ENCODE peak calls at places on chromosome 10, in four cellular contexts. W is brain microvascular endothelial cell, G is GM04504, F is heart left ventricle. S is an unnamed sample.

GRCh38 chr10:22570234-22570633 is 144.1 kb downstream of the PIP4K2A start:
- DNase-seq in G (no peak), F (no peak), W (no peak), S (no peak)

GRCh38 chr10:131022369-131022768 is 289.2 kb downstream of the TCERG1L start:
- DNase-seq in F (no peak), G (no peak), W (no peak), S (no peak)

GRCh38 chr10:91194497-91195179 is 25.8 kb upstream of the PCGF5 start:
- DNase-seq in F (no peak), W (peak), G (no peak), S (no peak)

GRCh38 chr10:93416824-93417223 is 65.3 kb downstream of the MYOF start:
- DNase-seq in W (no peak), F (no peak), G (no peak), S (no peak)

GRCh38 chr10:99658622-99659030 is 683 bp upstream of the ENTPD7 start:
- DNase-seq in G (no peak), F (peak), W (peak), S (no peak)

GRCh38 chr10:63726883-63727282 is 205.7 kb downstream of the REEP3 start:
- DNase-seq in G (no peak), W (no peak), F (no peak), S (no peak)

GRCh38 chr10:77321868-77322267 is 315.7 kb downstream of the KCNMA1 start:
- DNase-seq in F (no peak), G (no peak), W (no peak), S (no peak)

GRCh38 chr10:61673360-61673759 is 10.6 kb downstream of the CABCOCO1 start:
- DNase-seq in F (no peak), G (no peak), W (no peak), S (no peak)

GRCh38 chr10:24205846-24206245 is 3.1 kb upstream of the KIAA1217 start:
- DNase-seq in G (no peak), F (no peak), W (no peak), S (no peak)

GRCh38 chr10:71085689-71086438 is 126.5 kb upstream of the UNC5B start:
- DNase-seq in W (no peak), G (no peak), F (no peak), S (no peak)

GRCh38 chr10:76209135-76209534 is 777.7 kb downstream of the LRMDA start:
- DNase-seq in W (peak), G (no peak), F (no peak), S (no peak)

GRCh38 chr10:784759-785538 is 95.5 kb upstream of the DIP2C start:
- DNase-seq in W (peak), G (peak), F (peak), S (no peak)

GRCh38 chr10:34139559-34139958 is 675.5 kb downstream of the PARD3 start:
- DNase-seq in F (no peak), W (peak), G (no peak), S (no peak)

GRCh38 chr10:73493781-73494180 is 2.0 kb downstream of the PPP3CB start:
- DNase-seq in G (no peak), F (no peak), W (peak), S (no peak)

GRCh38 chr10:105252908-105253307 is 611.8 kb downstream of the SORCS3 start:
- DNase-seq in F (no peak), W (no peak), G (no peak), S (no peak)

GRCh38 chr10:128322950-128323349 is 196.7 kb upstream of the MKI67 start:
- DNase-seq in G (no peak), F (no peak), W (no peak), S (no peak)

GRCh38 chr10:78533093-78533492 is 499.4 kb downstream of the RPS24 start:
- DNase-seq in W (no peak), G (no peak), F (no peak), S (no peak)

GRCh38 chr10:108788891-108789290 is 1134.4 kb downstream of the XPNPEP1 start:
- DNase-seq in W (no peak), F (no peak), G (no peak), S (no peak)

GRCh38 chr10:100742936-100743335 is 2.4 kb upstream of the PAX2 start:
- DNase-seq in W (no peak), F (no peak), G (no peak), S (no peak)

GRCh38 chr10:17237915-17238444 is 9.9 kb downstream of the VIM start:
- DNase-seq in F (no peak), G (no peak), W (no peak), S (no peak)

GRCh38 chr10:97401455-97401919 is 347 bp upstream of the RRP12 start:
- DNase-seq in W (no peak), F (no peak), G (no peak), S (no peak)

GRCh38 chr10:99827906-99828305 is 45.5 kb downstream of the ABCC2 start:
- DNase-seq in G (no peak), W (peak), F (no peak), S (no peak)